ENCODE peak calls at places on chromosomes 11 and 22, in four cellular contexts. X, P, S and J are unnamed samples.
A peak's percentile ranks its signal among the peaks of the same experiment; 100 is the strongest.

GRCh38 chr11:69915501-69916250 is 96.5 kb upstream of the FGF3 start:
- DNase-seq in S (peak; percentile 48), P (peak; percentile 90), X (peak; percentile 90), J (no peak)

GRCh38 chr22:45893516-45893915 is 83.4 kb downstream of the WNT7B start:
- DNase-seq in S (no peak), X (peak; percentile 10), P (no peak), J (no peak)

GRCh38 chr11:122115520-122116343 is at the start of gene BLID:
- DNase-seq in P (peak; percentile 80), S (peak; percentile 6), X (peak; percentile 63), J (no peak)

GRCh38 chr11:64856382-64857227 is 12.2 kb upstream of the CDC42BPG start:
- DNase-seq in S (no peak), P (no peak), X (peak; percentile 94), J (peak; percentile 38)

GRCh38 chr11:5808500-5809121 is at the start of gene OR52N2:
- DNase-seq in P (peak; percentile 84), X (peak; percentile 67), S (peak; percentile 74), J (peak; percentile 58)

GRCh38 chr11:106379265-106379664 is 301.8 kb downstream of the AASDHPPT start:
- DNase-seq in S (no peak), P (no peak), X (no peak), J (no peak)

GRCh38 chr22:29689872-29690213 is 30.0 kb upstream of the CABP7 start:
- DNase-seq in S (peak; percentile 31), P (peak; percentile 84), X (peak; percentile 82), J (no peak)

GRCh38 chr11:22807855-22808558 is 21.6 kb downstream of the SVIP start:
- DNase-seq in X (no peak), P (no peak), S (peak; percentile 55), J (no peak)

GRCh38 chr22:39174498-39175120 is 22.1 kb upstream of the CBX7 start:
- DNase-seq in X (peak; percentile 88), S (peak; percentile 78), P (peak; percentile 99), J (peak; percentile 21)

GRCh38 chr11:104372111-104372510 is 208.2 kb upstream of the PDGFD start:
- DNase-seq in X (no peak), S (no peak), P (no peak), J (no peak)

GRCh38 chr11:47415949-47416472 is 7.6 kb downstream of the SLC39A13 start:
- DNase-seq in X (peak; percentile 95), S (no peak), P (peak; percentile 29), J (no peak)

GRCh38 chr11:28581286-28582242 is 473.4 kb downstream of the METTL15 start:
- DNase-seq in P (no peak), X (no peak), S (no peak), J (no peak)

GRCh38 chr11:131895865-131896264 is 525.5 kb downstream of the NTM start:
- DNase-seq in X (no peak), P (no peak), S (no peak), J (no peak)

GRCh38 chr11:114179234-114179941 is 116.8 kb upstream of the NNMT start:
- DNase-seq in P (no peak), X (peak; percentile 93), S (peak; percentile 26), J (no peak)

GRCh38 chr11:11782532-11783110 is 59.2 kb upstream of the USP47 start:
- DNase-seq in X (no peak), P (no peak), S (no peak), J (no peak)

GRCh38 chr11:101446238-101446637 is 137.6 kb downstream of the TRPC6 start:
- DNase-seq in S (no peak), X (no peak), P (no peak), J (no peak)

GRCh38 chr22:22422629-22423112 is 85.9 kb downstream of the ZNF280B start:
- DNase-seq in X (peak; percentile 67), S (peak; percentile 99), P (peak; percentile 92), J (no peak)

GRCh38 chr11:725624-726202 is 19.7 kb downstream of the EPS8L2 start:
- DNase-seq in X (no peak), S (no peak), P (peak; percentile 52), J (no peak)

GRCh38 chr11:134407923-134408322 is 4.1 kb downstream of the B3GAT1 start:
- DNase-seq in S (no peak), X (no peak), P (no peak), J (no peak)

GRCh38 chr11:57277845-57278720 is 41.0 kb upstream of the APLNR start:
- DNase-seq in P (peak; percentile 85), X (peak; percentile 84), S (peak; percentile 23), J (no peak)

GRCh38 chr22:41340357-41340756 is 39.0 kb downstream of the ZC3H7B start:
- DNase-seq in S (no peak), P (no peak), X (no peak), J (no peak)

GRCh38 chr11:58286249-58286648 is 18.2 kb upstream of the OR10W1 start:
- DNase-seq in P (peak; percentile 59), X (no peak), S (peak; percentile 39), J (no peak)

GRCh38 chr11:64585150-64585549 is 5.9 kb upstream of the SLC22A12 start:
- DNase-seq in X (peak; percentile 3), P (no peak), S (no peak), J (no peak)

GRCh38 chr11:70159612-70160570 is 43.2 kb upstream of the FADD start:
- DNase-seq in S (no peak), X (no peak), P (no peak), J (no peak)

GRCh38 chr11:43969543-43969942 is 27.1 kb downstream of the C11orf96 start:
- DNase-seq in X (no peak), S (no peak), P (no peak), J (no peak)

GRCh38 chr11:69791266-69791665 is 16.1 kb upstream of the FGF4 start:
- DNase-seq in S (no peak), P (no peak), X (peak; percentile 60), J (no peak)

GRCh38 chr11:90874971-90875370 is 652.1 kb upstream of the CHORDC1 start:
- DNase-seq in S (no peak), X (no peak), P (no peak), J (no peak)

GRCh38 chr11:12841946-12842630 is 167.0 kb upstream of the RASSF10 start:
- DNase-seq in P (peak; percentile 57), X (no peak), S (peak; percentile 66), J (no peak)

GRCh38 chr11:78910322-78910721 is 335.7 kb upstream of the NARS2 start:
- DNase-seq in X (no peak), P (no peak), S (no peak), J (no peak)

GRCh38 chr11:115166826-115167225 is 337.4 kb downstream of the CADM1 start:
- DNase-seq in S (no peak), X (no peak), P (no peak), J (no peak)

GRCh38 chr11:82718307-82718706 is 15.4 kb downstream of the FAM181B start:
- DNase-seq in S (peak; percentile 41), X (no peak), P (peak; percentile 80), J (no peak)

GRCh38 chr11:2085251-2086066 is 53.7 kb downstream of the IGF2 start:
- DNase-seq in S (no peak), X (peak; percentile 28), P (no peak), J (no peak)

GRCh38 chr22:48154169-48154942 is 1391.9 kb downstream of the TBC1D22A start:
- DNase-seq in X (no peak), P (no peak), S (no peak), J (no peak)
- H3K9me3 ChIP-seq in X (no peaks in the 10 kb centered on the region), P (no peaks in the 10 kb centered on the region), S (no peaks in the 10 kb centered on the region), J (no peaks in the 10 kb centered on the region)

GRCh38 chr11:98365185-98365584 is 655.6 kb upstream of the CNTN5 start:
- DNase-seq in X (no peak), P (no peak), S (no peak), J (no peak)

GRCh38 chr11:98365941-98366340 is 654.8 kb upstream of the CNTN5 start:
- DNase-seq in P (no peak), X (no peak), S (no peak), J (no peak)
- H3K9me3 ChIP-seq in P (no peaks in the 10 kb centered on the region), X (no peaks in the 10 kb centered on the region), S (no peaks in the 10 kb centered on the region), J (no peaks in the 10 kb centered on the region)

GRCh38 chr22:47325249-47325648 is 562.8 kb downstream of the TBC1D22A start:
- DNase-seq in X (no peak), P (no peak), S (no peak), J (no peak)

GRCh38 chr22:47327241-47327640 is 564.8 kb downstream of the TBC1D22A start:
- DNase-seq in P (no peak), X (no peak), S (no peak), J (no peak)

GRCh38 chr22:47323518-47323917 is 561.1 kb downstream of the TBC1D22A start:
- DNase-seq in P (no peak), S (no peak), X (no peak), J (no peak)

GRCh38 chr22:47322854-47323253 is 560.4 kb downstream of the TBC1D22A start:
- DNase-seq in X (no peak), P (no peak), S (no peak), J (no peak)

DNA sequence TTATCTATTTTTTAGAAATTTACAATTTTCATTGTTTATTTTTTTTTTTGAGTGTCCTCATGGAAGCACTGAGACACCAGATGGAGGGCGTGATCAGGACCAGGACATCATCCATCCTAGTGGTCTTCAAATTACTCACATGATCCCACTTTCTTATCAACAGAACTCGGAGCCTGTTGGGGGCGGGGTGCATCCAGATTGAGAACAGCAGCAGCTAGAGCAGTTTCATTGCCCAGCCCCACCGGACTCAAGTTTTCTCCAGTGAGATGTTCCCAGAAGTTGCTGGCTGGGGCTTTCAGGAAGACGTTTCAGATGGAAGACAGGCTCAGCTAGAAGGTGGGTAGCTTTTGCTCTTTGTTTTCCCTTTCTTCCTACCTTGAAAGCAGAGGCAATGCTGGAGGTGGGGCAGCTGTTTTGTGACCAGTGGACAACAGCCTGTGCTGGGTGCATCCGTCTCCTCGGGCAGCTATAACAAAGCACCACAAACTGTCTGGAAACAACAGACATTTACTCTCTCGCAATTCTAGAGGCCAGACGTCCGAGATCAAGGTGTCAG is 562.1 kb downstream of the TBC1D22A start:
- DNase-seq in S (no peak), P (no peak), X (no peak), J (no peak)
- H3K9me3 ChIP-seq in S (peaks cover 12% of the 10 kb centered on the region), P (no peaks in the 10 kb centered on the region), X (peaks cover 14% of the 10 kb centered on the region), J (peaks cover 5% of the 10 kb centered on the region)

DNA sequence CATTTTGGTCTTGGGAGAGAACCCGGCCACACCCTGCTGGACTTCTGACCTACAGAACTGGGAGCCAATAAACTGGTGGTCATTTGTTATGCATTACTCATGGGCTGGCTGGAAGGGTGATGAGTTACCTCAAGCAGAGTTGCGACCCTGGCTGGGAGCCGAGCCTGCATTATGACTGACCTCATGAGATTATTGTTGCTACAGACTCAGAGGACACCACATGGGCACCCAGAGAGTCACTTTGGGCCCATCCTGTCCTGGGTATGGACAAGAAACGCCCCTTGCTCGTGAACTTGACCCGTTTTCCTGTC is 531.7 kb downstream of the TBC1D22A start:
- DNase-seq in P (no peak), X (peak; percentile 57), S (no peak), J (no peak)
- H3K9me3 ChIP-seq in P (no peaks in the 10 kb centered on the region), X (no peaks in the 10 kb centered on the region), S (no peaks in the 10 kb centered on the region), J (no peaks in the 10 kb centered on the region)

GRCh38 chr11:45321669-45322068 is 35.5 kb upstream of the SYT13 start:
- DNase-seq in P (no peak), X (no peak), S (no peak), J (no peak)
- H3K9me3 ChIP-seq in P (no peaks in the 10 kb centered on the region), X (no peaks in the 10 kb centered on the region), S (peaks cover 2% of the 10 kb centered on the region), J (no peaks in the 10 kb centered on the region)